ENCODE peak calls at places on chromosome 11, in seven cellular contexts. F is activated gamma-delta T cell treated with anti-CD3 and anti-CD28 coated beads, Interleukin-2, amount 50 U/mL, for 16 hours; Y is neuronal stem cell; C is frontal cortex; H is left kidney; D is HFF-Myc; M is NCI-H2171. K is an unnamed sample.

GRCh38 chr11:101860694-101861371 is 54.0 kb upstream of the CEP126 start:
- DNase-seq in F (no peak), Y (peak), C (peak), H (peak), D (peak), M (peak), K (peak)

GRCh38 chr11:130522284-130522961 is 74.0 kb downstream of the ADAMTS15 start:
- DNase-seq in F (no peak), Y (peak), C (no peak), H (peak), D (peak), M (no peak), K (no peak)

GRCh38 chr11:67486481-67487195 is 3.8 kb downstream of the AIP start:
- DNase-seq in F (no peak), Y (no peak), C (no peak), H (no peak), D (no peak), M (no peak), K (no peak)

GRCh38 chr11:1200611-1201191 is 22.2 kb upstream of the MUC5B start:
- DNase-seq in F (no peak), Y (no peak), C (peak), H (no peak), D (no peak), M (no peak), K (no peak)

GRCh38 chr11:66495401-66495844 is 15.0 kb upstream of the BBS1 start:
- DNase-seq in F (no peak), Y (no peak), C (no peak), H (no peak), D (no peak), M (no peak), K (no peak)

GRCh38 chr11:57203359-57203758 is 21.6 kb downstream of the LRRC55 start:
- DNase-seq in F (no peak), Y (no peak), C (no peak), H (peak), D (no peak), M (no peak), K (no peak)

GRCh38 chr11:1336836-1337646 is 27.6 kb upstream of the TOLLIP start:
- DNase-seq in F (no peak), Y (no peak), C (no peak), H (peak), D (no peak), M (no peak), K (no peak)

GRCh38 chr11:76854709-76855108 is 6.0 kb upstream of the ACER3 start:
- DNase-seq in F (no peak), Y (no peak), C (no peak), H (no peak), D (no peak), M (no peak), K (no peak)

GRCh38 chr11:94834931-94835330 is 66.8 kb downstream of the AMOTL1 start:
- DNase-seq in F (no peak), Y (no peak), C (no peak), H (no peak), D (no peak), M (no peak), K (no peak)

GRCh38 chr11:32829680-32830412 is at the start of gene PRRG4:
- DNase-seq in F (no peak), Y (peak), C (peak), H (peak), D (no peak), M (peak), K (peak)

GRCh38 chr11:115256326-115257197 is 247.7 kb downstream of the CADM1 start:
- DNase-seq in F (peak), Y (no peak), C (no peak), H (peak), D (no peak), M (peak), K (peak)

GRCh38 chr11:134033276-134033675 is 35.6 kb upstream of the JAM3 start:
- DNase-seq in F (no peak), Y (no peak), C (no peak), H (no peak), D (no peak), M (no peak), K (no peak)

GRCh38 chr11:5196067-5196466 is 4.4 kb downstream of the OR51V1 start:
- DNase-seq in F (no peak), Y (no peak), C (no peak), H (no peak), D (no peak), M (no peak), K (no peak)

GRCh38 chr11:114082767-114083181 is 23.3 kb downstream of the ZBTB16 start:
- DNase-seq in F (no peak), Y (no peak), C (no peak), H (no peak), D (no peak), M (no peak), K (no peak)

GRCh38 chr11:73141031-73141308 is 1.1 kb downstream of the FCHSD2 start:
- DNase-seq in F (no peak), Y (peak), C (peak), H (no peak), D (no peak), M (no peak), K (no peak)

GRCh38 chr11:62958547-62959071 is 26.2 kb downstream of the SLC22A6 start:
- DNase-seq in F (no peak), Y (no peak), C (no peak), H (peak), D (peak), M (no peak), K (no peak)

GRCh38 chr11:57294225-57295131 is 30.3 kb downstream of the TNKS1BP1 start:
- DNase-seq in F (no peak), Y (no peak), C (no peak), H (peak), D (no peak), M (no peak), K (no peak)

GRCh38 chr11:116694815-116695590 is 77.8 kb downstream of the BUD13 start:
- DNase-seq in F (no peak), Y (no peak), C (no peak), H (no peak), D (no peak), M (no peak), K (no peak)

K was measured in NAMALWA.